ENCODE peak calls at places on chromosomes 16 and 17, in nine cellular contexts. U, M, X, J, S, D, L, Z and A are unnamed samples.

GRCh38 chr16:83940630-83941378 is 12.2 kb upstream of the OSGIN1 start:
- DNase-seq in U (no peak), M (no peak), X (no peak), J (no peak), S (no peak), D (no peak), L (no peak), Z (no peak), A (no peak)

GRCh38 chr17:50813583-50813982 is 21.8 kb upstream of the WFIKKN2 start:
- DNase-seq in U (no peak), M (no peak), X (no peak), J (no peak), S (no peak), D (no peak), L (no peak), Z (no peak), A (no peak)

GRCh38 chr17:58335779-58336455 is 7.3 kb upstream of the TSPOAP1 start:
- DNase-seq in U (no peak), M (no peak), X (no peak), J (peak), S (peak), D (no peak), L (peak), Z (no peak), A (peak)

GRCh38 chr16:15464401-15465186 is 30.2 kb downstream of the BMERB1 start:
- DNase-seq in U (peak), M (no peak), X (no peak), J (no peak), S (no peak), D (no peak), L (no peak), Z (no peak), A (no peak)

GRCh38 chr16:3375680-3376079 is 20.0 kb downstream of the OR2C1 start:
- DNase-seq in U (no peak), M (no peak), X (no peak), J (no peak), S (no peak), D (no peak), L (no peak), Z (no peak), A (no peak)

GRCh38 chr17:77096570-77097214 is 44.1 kb upstream of the SEC14L1 start:
- DNase-seq in U (peak), M (no peak), X (peak), J (peak), S (no peak), D (peak), L (no peak), Z (no peak), A (no peak)

GRCh38 chr16:77353587-77354263 is 81.1 kb downstream of the ADAMTS18 start:
- DNase-seq in U (no peak), M (no peak), X (no peak), J (no peak), S (no peak), D (no peak), L (no peak), Z (no peak), A (no peak)

GRCh38 chr16:78122774-78123315 is 23.4 kb downstream of the WWOX start:
- DNase-seq in U (peak), M (no peak), X (peak), J (no peak), S (no peak), D (no peak), L (no peak), Z (no peak), A (no peak)

GRCh38 chr17:80877829-80878303 is 113.8 kb upstream of the CHMP6 start:
- DNase-seq in U (no peak), M (no peak), X (no peak), J (no peak), S (no peak), D (no peak), L (no peak), Z (no peak), A (peak)

GRCh38 chr17:7068268-7068667 is 11.8 kb downstream of the CLEC10A start:
- DNase-seq in U (no peak), M (no peak), X (no peak), J (no peak), S (no peak), D (no peak), L (no peak), Z (no peak), A (no peak)

GRCh38 chr17:72706396-72706981 is 386.0 kb downstream of the SLC39A11 start:
- DNase-seq in U (no peak), M (no peak), X (peak), J (no peak), S (no peak), D (no peak), L (no peak), Z (no peak), A (no peak)

GRCh38 chr17:518047-518735 is 165.6 kb upstream of the RPH3AL start:
- DNase-seq in U (no peak), M (no peak), X (no peak), J (no peak), S (no peak), D (no peak), L (no peak), Z (no peak), A (no peak)

GRCh38 chr16:20938426-20938825 is 37.9 kb downstream of the LYRM1 start:
- DNase-seq in U (peak), M (no peak), X (no peak), J (no peak), S (no peak), D (no peak), L (no peak), Z (no peak), A (no peak)

GRCh38 chr17:37713624-37714023 is 31.2 kb downstream of the HNF1B start:
- DNase-seq in U (no peak), M (no peak), X (no peak), J (no peak), S (no peak), D (no peak), L (no peak), Z (no peak), A (no peak)

GRCh38 chr16:3046506-3047386 is at the start of gene MMP25:
- DNase-seq in U (no peak), M (no peak), X (no peak), J (no peak), S (no peak), D (no peak), L (no peak), Z (no peak), A (no peak)

GRCh38 chr16:10240854-10241613 is 58.8 kb upstream of the GRIN2A start:
- DNase-seq in U (no peak), M (no peak), X (no peak), J (no peak), S (no peak), D (no peak), L (no peak), Z (no peak), A (no peak)

GRCh38 chr17:66255112-66255511 is 25.9 kb upstream of the APOH start:
- DNase-seq in U (peak), M (peak), X (peak), J (no peak), S (no peak), D (no peak), L (no peak), Z (no peak), A (no peak)

GRCh38 chr17:72077326-72077960 is 43.4 kb upstream of the SOX9 start:
- DNase-seq in U (peak), M (no peak), X (no peak), J (no peak), S (no peak), D (no peak), L (no peak), Z (no peak), A (no peak)

GRCh38 chr16:28876016-28876659 is 2.1 kb upstream of the ATP2A1 start:
- DNase-seq in U (no peak), M (no peak), X (no peak), J (no peak), S (no peak), D (no peak), L (no peak), Z (no peak), A (no peak)

GRCh38 chr17:48181653-48182052 is 74.1 kb downstream of the SNX11 start:
- DNase-seq in U (peak), M (no peak), X (no peak), J (no peak), S (no peak), D (no peak), L (no peak), Z (no peak), A (no peak)

GRCh38 chr16:66334856-66335255 is 31.6 kb upstream of the CDH5 start:
- DNase-seq in U (no peak), M (no peak), X (no peak), J (no peak), S (no peak), D (no peak), L (no peak), Z (no peak), A (no peak)

GRCh38 chr17:38587193-38587592 is 18.6 kb downstream of the SRCIN1 start:
- DNase-seq in U (no peak), M (no peak), X (no peak), J (no peak), S (no peak), D (no peak), L (no peak), Z (no peak), A (no peak)

GRCh38 chr17:27980035-27980434 is 62.4 kb upstream of the NLK start:
- DNase-seq in U (peak), M (no peak), X (no peak), J (no peak), S (no peak), D (peak), L (no peak), Z (no peak), A (no peak)

GRCh38 chr16:21162661-21163151 is 4.2 kb downstream of the LDAF1 start:
- DNase-seq in U (peak), M (peak), X (peak), J (peak), S (no peak), D (peak), L (no peak), Z (no peak), A (no peak)

GRCh38 chr16:53631236-53631635 is 72.4 kb downstream of the RPGRIP1L start:
- DNase-seq in U (no peak), M (no peak), X (no peak), J (no peak), S (no peak), D (no peak), L (no peak), Z (no peak), A (no peak)

GRCh38 chr16:75216576-75216975 is 2.2 kb upstream of the CTRB1 start:
- DNase-seq in U (no peak), M (no peak), X (no peak), J (no peak), S (no peak), D (no peak), L (no peak), Z (no peak), A (no peak)

GRCh38 chr17:7956208-7956965 is 24.4 kb downstream of the CNTROB start:
- DNase-seq in U (peak), M (no peak), X (no peak), J (no peak), S (no peak), D (peak), L (no peak), Z (no peak), A (peak)

GRCh38 chr16:49674255-49674980 is 181.5 kb downstream of the ZNF423 start:
- DNase-seq in U (no peak), M (no peak), X (no peak), J (no peak), S (no peak), D (no peak), L (no peak), Z (no peak), A (no peak)

GRCh38 chr16:74659041-74659440 is 7.6 kb downstream of the RFWD3 start:
- DNase-seq in U (no peak), M (no peak), X (no peak), J (no peak), S (no peak), D (no peak), L (no peak), Z (no peak), A (no peak)

GRCh38 chr17:27294689-27295630 is 1.0 kb downstream of the WSB1 start:
- DNase-seq in U (peak), M (peak), X (peak), J (peak), S (peak), D (peak), L (peak), Z (peak), A (peak)

GRCh38 chr16:51310159-51310558 is 159.1 kb upstream of the SALL1 start:
- DNase-seq in U (no peak), M (no peak), X (no peak), J (no peak), S (no peak), D (no peak), L (no peak), Z (no peak), A (no peak)

GRCh38 chr17:32960815-32961214 is 30.8 kb upstream of the SPACA3 start:
- DNase-seq in U (no peak), M (no peak), X (no peak), J (no peak), S (no peak), D (no peak), L (no peak), Z (no peak), A (no peak)

GRCh38 chr16:31868701-31869167 is 4.9 kb upstream of the ZNF267 start:
- DNase-seq in U (peak), M (peak), X (peak), J (peak), S (no peak), D (peak), L (peak), Z (peak), A (peak)

GRCh38 chr17:34243732-34244299 is 11.3 kb upstream of the CCL2 start:
- DNase-seq in U (no peak), M (no peak), X (no peak), J (no peak), S (no peak), D (no peak), L (no peak), Z (no peak), A (no peak)
- H3K27ac ChIP-seq in U (no peak), M (peak), X (no peak), J (peak), S (no peak), D (no peak), L (no peak), Z (no peak), A (no peak)

DNA sequence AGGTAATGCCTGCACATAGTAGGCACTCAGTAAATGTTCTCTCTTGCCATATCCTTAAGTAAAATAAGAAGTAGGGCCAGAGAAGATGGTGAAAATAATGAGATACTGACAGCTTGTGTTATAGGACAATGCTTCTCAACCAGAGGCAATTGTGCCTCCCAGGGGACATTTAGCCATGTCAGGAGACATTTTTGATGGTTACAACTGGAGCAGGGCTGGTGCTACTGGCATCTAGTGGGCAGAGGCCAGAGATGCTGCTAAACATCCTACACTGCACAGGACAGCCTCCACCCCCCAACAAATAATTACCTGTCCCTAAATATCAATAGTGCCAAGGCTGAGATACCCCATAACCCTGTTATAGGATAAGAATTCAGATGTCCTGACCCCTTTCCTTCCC is 1.7 kb downstream of the RAD51D start:
- DNase-seq in U (peak), M (no peak), X (no peak), J (no peak), S (peak), D (no peak), L (no peak), Z (no peak), A (no peak)
- TF ChIP-seq CTCF in U (peak), M (no peak), X (no peak), J (no peak), S (peak), D (no peak), L (peak), Z (no peak), A (no peak)

DNA sequence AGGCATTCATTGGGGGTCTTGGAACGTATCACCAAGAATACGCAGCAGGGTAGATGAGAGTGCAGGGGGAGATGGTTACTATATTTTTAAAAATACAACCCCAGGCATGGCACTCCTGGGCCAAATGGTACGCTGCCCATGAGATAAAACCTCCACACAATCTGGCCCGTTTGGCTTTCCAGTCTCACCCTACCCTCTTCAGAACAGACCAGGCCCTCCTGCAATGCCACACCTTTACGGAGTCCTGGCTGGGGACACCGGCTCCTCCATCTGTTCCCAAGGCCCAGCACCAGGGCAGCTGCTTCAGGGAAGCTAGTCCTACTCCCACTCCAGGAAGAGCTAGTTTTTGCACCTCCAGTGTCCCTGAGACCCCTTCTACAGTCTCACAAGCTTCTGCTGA is 24.4 kb downstream of the SNN start:
- DNase-seq in U (no peak), M (no peak), X (no peak), J (no peak), S (no peak), D (no peak), L (no peak), Z (no peak), A (no peak)
- TF ChIP-seq POLR2A in U (no peak), M (no peak), X (no peak), J (no peak), S (no peak), D (no peak), L (no peak), Z (no peak), A (no peak)

GRCh38 chr16:42069-42457 is 11.3 kb downstream of the POLR3K start:
- DNase-seq in U (no peak), M (no peak), X (no peak), J (no peak), S (no peak), D (no peak), L (no peak), Z (no peak), A (no peak)
- H3K27ac ChIP-seq in U (no peak), M (no peak), X (no peak), J (no peak), S (no peak), D (no peak), L (no peak), Z (no peak), A (no peak)

DNA sequence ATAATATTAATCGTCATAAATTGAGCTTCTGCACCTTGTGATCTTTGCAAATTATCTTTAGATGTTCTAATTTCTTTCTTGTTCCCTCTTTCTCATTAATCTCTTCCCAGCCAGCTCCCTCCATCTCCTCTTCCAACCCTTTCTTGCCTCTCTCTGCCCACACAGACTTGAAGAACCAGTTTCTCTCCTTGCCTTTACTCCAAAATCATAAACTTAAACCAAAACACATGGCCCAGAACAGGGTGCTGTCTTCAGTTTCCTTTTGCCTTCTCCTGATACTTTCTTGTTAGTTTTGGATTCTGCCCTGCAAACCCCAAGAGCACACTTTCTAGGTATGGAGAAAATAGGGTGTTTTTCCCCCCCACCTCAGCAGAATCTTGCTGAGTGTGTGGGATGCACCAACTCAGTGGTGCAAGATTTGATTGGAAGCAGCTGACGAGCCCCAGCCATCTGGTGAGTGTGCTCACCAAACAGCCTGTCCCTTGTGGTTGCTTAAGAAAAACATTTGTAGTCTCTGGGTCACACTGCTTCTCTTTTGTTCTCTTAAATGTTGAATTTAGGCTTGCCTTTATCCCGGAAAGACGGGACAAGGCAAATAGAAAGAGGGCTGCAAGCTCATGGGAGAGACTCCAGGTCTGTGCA is 175.8 kb upstream of the MAF start:
- DNase-seq in U (no peak), M (peak), X (peak), J (no peak), S (no peak), D (peak), L (no peak), Z (no peak), A (peak)
- TF ChIP-seq CTCF in U (no peak), M (peak), X (no peak), J (no peak), S (no peak), D (no peak), L (no peak), Z (no peak), A (no peak)

GRCh38 chr17:78862073-78863023 is 21.7 kb upstream of the USP36 start:
- DNase-seq in U (peak), M (peak), X (no peak), J (peak), S (no peak), D (peak), L (peak), Z (peak), A (peak)
- TF ChIP-seq POLR2A in U (peak), M (no peak), X (no peak), J (no peak), S (no peak), D (no peak), L (no peak), Z (peak), A (no peak)